ENCODE peak calls at places on chromosomes 5 and 9, in four cellular contexts. One of them, this sample, is unnamed.

GRCh38 chr5:143311955-143312354 is 91.5 kb downstream of the NR3C1 start:
- DNase-seq in HepG2: no peak
- DNase-seq in heart right ventricle: no peak
- DNase-seq in IMR-90: peak
- DNase-seq in this sample: no peak

GRCh38 chr5:22678886-22679285 is 174.3 kb downstream of the CDH12 start:
- DNase-seq in heart right ventricle: no peak
- DNase-seq in HepG2: no peak
- DNase-seq in IMR-90: no peak
- DNase-seq in this sample: peak

GRCh38 chr9:134286513-134287245 is 39.6 kb upstream of the RXRA start:
- DNase-seq in heart right ventricle: no peak
- DNase-seq in HepG2: no peak
- DNase-seq in IMR-90: no peak
- DNase-seq in this sample: no peak

GRCh38 chr5:69519285-69519684 is 26.7 kb downstream of the OCLN start:
- DNase-seq in HepG2: no peak
- DNase-seq in heart right ventricle: no peak
- DNase-seq in IMR-90: no peak
- DNase-seq in this sample: no peak

GRCh38 chr9:29209748-29210276 is 1636.5 kb upstream of the C9orf72 start:
- DNase-seq in heart right ventricle: no peak
- DNase-seq in HepG2: no peak
- DNase-seq in IMR-90: no peak
- DNase-seq in this sample: no peak

GRCh38 chr9:111601237-111602018 is 2.0 kb upstream of the PTGR1 start:
- DNase-seq in IMR-90: peak
- DNase-seq in HepG2: peak
- DNase-seq in heart right ventricle: no peak
- DNase-seq in this sample: peak

GRCh38 chr9:134693641-134694367 is 52.2 kb downstream of the COL5A1 start:
- DNase-seq in heart right ventricle: no peak
- DNase-seq in HepG2: no peak
- DNase-seq in IMR-90: no peak
- DNase-seq in this sample: no peak

GRCh38 chr9:91948423-91949292 is 1.4 kb downstream of the ROR2 start:
- DNase-seq in HepG2: no peak
- DNase-seq in heart right ventricle: no peak
- DNase-seq in IMR-90: peak
- DNase-seq in this sample: peak

GRCh38 chr5:53481887-53482716 is 1.7 kb downstream of the FST start:
- DNase-seq in HepG2: peak
- DNase-seq in heart right ventricle: peak
- DNase-seq in IMR-90: peak
- DNase-seq in this sample: peak

GRCh38 chr9:136257381-136258298 is 12.0 kb upstream of the QSOX2 start:
- DNase-seq in IMR-90: no peak
- DNase-seq in HepG2: no peak
- DNase-seq in heart right ventricle: no peak
- DNase-seq in this sample: no peak

GRCh38 chr5:157271740-157272271 is 5.9 kb downstream of the CYFIP2 start:
- DNase-seq in HepG2: no peak
- DNase-seq in IMR-90: no peak
- DNase-seq in heart right ventricle: no peak
- DNase-seq in this sample: no peak

GRCh38 chr5:131252824-131253171 is 11.1 kb upstream of the CDC42SE2 start:
- DNase-seq in HepG2: no peak
- DNase-seq in IMR-90: no peak
- DNase-seq in heart right ventricle: peak
- DNase-seq in this sample: no peak

GRCh38 chr9:135907006-135907434 is 326 bp downstream of the CAMSAP1 start:
- DNase-seq in IMR-90: peak
- DNase-seq in HepG2: no peak
- DNase-seq in heart right ventricle: no peak
- DNase-seq in this sample: no peak

GRCh38 chr9:133632806-133633680 is 3.1 kb upstream of the DBH start:
- DNase-seq in HepG2: no peak
- DNase-seq in IMR-90: no peak
- DNase-seq in heart right ventricle: no peak
- DNase-seq in this sample: no peak

GRCh38 chr5:21097661-21098060 is 1109.7 kb upstream of the CDH18 start:
- DNase-seq in HepG2: no peak
- DNase-seq in heart right ventricle: no peak
- DNase-seq in IMR-90: no peak
- DNase-seq in this sample: no peak

GRCh38 chr9:12776775-12777055 is 1.9 kb downstream of the LURAP1L start:
- DNase-seq in IMR-90: peak
- DNase-seq in heart right ventricle: no peak
- DNase-seq in HepG2: no peak
- DNase-seq in this sample: peak

GRCh38 chr9:12777149-12778010 is 2.6 kb downstream of the LURAP1L start:
- DNase-seq in heart right ventricle: no peak
- DNase-seq in HepG2: no peak
- DNase-seq in IMR-90: no peak
- DNase-seq in this sample: no peak

GRCh38 chr9:12775373-12775962 is 648 bp downstream of the LURAP1L start:
- DNase-seq in HepG2: no peak
- DNase-seq in IMR-90: no peak
- DNase-seq in heart right ventricle: peak
- DNase-seq in this sample: no peak

GRCh38 chr9:12775963-12776774 is 1.3 kb downstream of the LURAP1L start:
- DNase-seq in HepG2: peak
- DNase-seq in heart right ventricle: peak
- DNase-seq in IMR-90: peak
- DNase-seq in this sample: peak

DNA sequence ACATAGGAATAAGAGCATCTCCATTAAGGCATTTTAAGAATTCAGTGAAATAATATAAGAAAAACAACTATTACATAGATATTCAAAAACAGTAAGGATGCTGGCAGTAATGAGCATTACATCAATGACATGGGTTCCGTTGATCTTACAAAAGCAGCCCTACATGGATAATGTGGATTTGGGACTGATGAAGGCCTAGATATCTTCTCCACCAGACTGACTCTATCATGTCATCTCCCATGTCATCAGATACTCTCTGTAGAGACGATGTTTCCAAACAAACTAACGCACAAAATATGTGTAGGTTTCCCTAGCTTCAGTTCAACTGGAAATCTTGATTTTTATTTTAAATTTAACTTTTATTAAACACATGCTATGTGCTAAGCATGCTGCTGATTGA is 3.6 kb downstream of the LURAP1L start:
- DNase-seq in HepG2: no peak
- DNase-seq in IMR-90: no peak
- DNase-seq in heart right ventricle: no peak
- DNase-seq in this sample: peak
- H3K4me3 ChIP-seq in HepG2: no peak
- H3K4me3 ChIP-seq in IMR-90: no peak
- H3K4me3 ChIP-seq in heart right ventricle: no peak
- H3K4me3 ChIP-seq in this sample: no peak

GRCh38 chr5:179176166-179176565 is 116.0 kb downstream of the ZNF354C start:
- DNase-seq in HepG2: no peak
- DNase-seq in IMR-90: no peak
- DNase-seq in heart right ventricle: no peak
- DNase-seq in this sample: no peak
- TF ChIP-seq CTCF in HepG2: no peak
- TF ChIP-seq CTCF in IMR-90: no peak
- TF ChIP-seq CTCF in heart right ventricle: no peak
- TF ChIP-seq CTCF in this sample: no peak

GRCh38 chr9:90432951-90433350 is 209.7 kb downstream of the DIRAS2 start:
- DNase-seq in IMR-90: no peak
- DNase-seq in heart right ventricle: no peak
- DNase-seq in HepG2: no peak
- DNase-seq in this sample: peak

GRCh38 chr9:90428517-90428916 is 214.1 kb downstream of the DIRAS2 start:
- DNase-seq in heart right ventricle: no peak
- DNase-seq in IMR-90: no peak
- DNase-seq in HepG2: no peak
- DNase-seq in this sample: no peak

DNA sequence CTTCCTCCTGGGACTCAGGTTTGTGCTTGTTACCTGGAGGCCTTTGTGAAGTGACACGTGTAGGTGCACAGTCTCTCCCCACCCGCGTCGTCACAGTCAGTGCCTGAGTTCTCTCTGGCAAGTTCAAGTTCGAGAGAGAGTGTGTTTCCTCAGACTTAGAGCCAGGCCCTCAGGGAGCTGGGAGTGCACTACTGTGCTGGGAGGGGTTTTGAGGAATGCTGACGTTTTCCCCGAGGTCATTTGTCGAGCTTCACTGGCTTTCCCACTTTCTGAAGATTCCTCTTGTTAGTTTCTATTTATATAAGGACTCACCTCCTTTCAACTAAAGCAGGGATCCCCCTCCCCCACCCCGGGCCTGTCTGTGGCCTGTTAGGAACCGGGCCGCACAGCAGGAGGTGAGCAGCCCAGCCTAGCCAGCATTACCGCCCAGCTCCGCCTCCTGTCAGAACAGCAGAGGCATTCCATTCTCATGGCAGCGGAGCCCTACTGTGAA is 209.2 kb downstream of the DIRAS2 start:
- DNase-seq in HepG2: no peak
- DNase-seq in heart right ventricle: no peak
- DNase-seq in IMR-90: no peak
- DNase-seq in this sample: peak
- H3K4me3 ChIP-seq in HepG2: no peak
- H3K4me3 ChIP-seq in heart right ventricle: no peak
- H3K4me3 ChIP-seq in IMR-90: no peak
- H3K4me3 ChIP-seq in this sample: peak

GRCh38 chr5:150571836-150572235 is 63.9 kb downstream of the NDST1 start:
- DNase-seq in heart right ventricle: no peak
- DNase-seq in IMR-90: no peak
- DNase-seq in HepG2: no peak
- DNase-seq in this sample: no peak

GRCh38 chr5:150574818-150575537 is 65.5 kb upstream of the SYNPO start:
- DNase-seq in heart right ventricle: no peak
- DNase-seq in IMR-90: no peak
- DNase-seq in HepG2: no peak
- DNase-seq in this sample: no peak

GRCh38 chr5:150575745-150576448 is 64.6 kb upstream of the SYNPO start:
- DNase-seq in HepG2: no peak
- DNase-seq in IMR-90: no peak
- DNase-seq in heart right ventricle: no peak
- DNase-seq in this sample: no peak

GRCh38 chr5:150573216-150573615 is 65.3 kb downstream of the NDST1 start:
- DNase-seq in IMR-90: no peak
- DNase-seq in HepG2: no peak
- DNase-seq in heart right ventricle: no peak
- DNase-seq in this sample: no peak

DNA sequence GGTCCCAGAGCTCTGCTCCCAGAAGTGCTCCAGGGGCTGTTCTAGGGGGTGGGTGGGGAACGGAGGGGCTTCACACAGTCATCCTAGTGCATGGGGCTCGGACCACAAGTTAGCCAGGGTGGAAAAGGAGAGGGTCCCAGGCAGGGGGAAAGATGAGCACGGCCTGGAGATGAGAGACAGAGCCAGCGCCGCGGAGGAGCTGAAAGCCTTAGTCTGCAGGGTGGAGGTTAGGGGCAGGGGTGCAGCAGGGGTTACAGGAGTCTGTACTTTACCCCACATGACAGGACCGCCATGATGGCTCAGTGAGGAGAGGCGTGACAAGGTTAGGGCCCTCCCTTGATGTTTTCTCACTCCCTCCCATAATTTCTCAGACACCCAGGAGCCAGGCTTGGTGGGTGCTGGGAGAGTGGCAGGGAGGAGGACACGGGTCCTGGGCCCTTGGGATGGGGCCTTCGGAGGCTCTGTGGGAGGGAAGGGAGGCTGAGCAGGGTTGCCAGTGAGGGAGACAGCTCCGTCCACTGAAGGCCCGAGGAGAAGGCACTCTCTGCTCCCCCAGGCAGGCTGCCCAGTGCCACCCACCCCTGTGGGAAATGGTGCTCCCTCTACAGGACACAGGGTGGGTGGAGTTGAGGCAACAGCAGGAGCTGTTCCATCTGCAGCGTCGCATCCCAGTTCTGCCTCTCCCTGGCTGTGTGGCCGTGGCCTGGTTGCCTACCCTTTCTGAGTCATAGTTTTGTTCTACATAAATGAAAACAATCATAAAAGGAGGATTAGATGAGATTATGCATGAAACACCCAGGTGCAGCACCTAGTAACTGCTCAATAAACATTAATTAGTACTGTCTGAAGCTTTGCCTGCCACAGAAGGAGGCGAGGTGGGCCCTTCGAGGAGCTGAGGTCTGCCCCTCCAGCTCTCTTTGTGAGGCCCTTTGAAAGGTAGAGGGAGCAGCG is 66.2 kb downstream of the NDST1 start:
- DNase-seq in IMR-90: no peak
- DNase-seq in HepG2: peak
- DNase-seq in heart right ventricle: no peak
- DNase-seq in this sample: no peak
- TF ChIP-seq CTCF in IMR-90: peak
- TF ChIP-seq CTCF in HepG2: peak
- TF ChIP-seq CTCF in heart right ventricle: no peak
- TF ChIP-seq CTCF in this sample: no peak